ENCODE peak calls at places on chromosomes 11 and 22, in seven cellular contexts. O is AG08396, C is AG04450, M is upper lobe of right lung, R is transverse colon, G is cardiac muscle cell, Q is HT-29. U is an unnamed sample.

GRCh38 chr11:61460474-61460881 is 30.6 kb downstream of the SDHAF2 start:
- DNase-seq in O (no peak), M (no peak), C (no peak), R (no peak), Q (no peak), G (peak), U (no peak)

GRCh38 chr22:29394931-29395581 is 6.7 kb upstream of the AP1B1 start:
- DNase-seq in C (peak), Q (peak), M (peak), O (peak), R (peak), G (peak), U (peak)

GRCh38 chr11:76219243-76219642 is 12.9 kb upstream of the WNT11 start:
- DNase-seq in C (no peak), M (no peak), Q (no peak), R (no peak), G (no peak), O (no peak), U (no peak)

GRCh38 chr11:20444537-20444936 is 57.0 kb downstream of the PRMT3 start:
- DNase-seq in R (no peak), Q (no peak), C (no peak), M (no peak), O (no peak), G (no peak), U (no peak)

GRCh38 chr22:20779813-20780148 is 5.9 kb downstream of the SERPIND1 start:
- DNase-seq in G (peak), M (no peak), C (peak), O (no peak), Q (peak), R (no peak), U (no peak)

GRCh38 chr11:20118209-20118608 is 42.1 kb downstream of the DBX1 start:
- DNase-seq in Q (no peak), M (no peak), R (no peak), O (no peak), C (no peak), G (no peak), U (no peak)

GRCh38 chr11:120326228-120326627 is 1.1 kb downstream of the TLCD5 start:
- DNase-seq in R (no peak), G (peak), O (peak), M (no peak), Q (no peak), C (no peak), U (no peak)

GRCh38 chr11:11382858-11383532 is 29.9 kb upstream of the CSNK2A3 start:
- DNase-seq in G (no peak), C (no peak), M (no peak), O (no peak), R (no peak), Q (no peak), U (no peak)

GRCh38 chr11:60771879-60772525 is 13.1 kb upstream of the MS4A10 start:
- DNase-seq in R (no peak), C (no peak), O (no peak), Q (no peak), M (peak), G (no peak), U (no peak)

GRCh38 chr11:64741393-64742086 is 2.4 kb downstream of the RASGRP2 start:
- DNase-seq in G (no peak), C (no peak), M (no peak), R (no peak), Q (no peak), O (no peak), U (no peak)

GRCh38 chr11:116513278-116513823 is 259.4 kb downstream of the BUD13 start:
- DNase-seq in O (no peak), M (no peak), G (no peak), Q (no peak), R (no peak), C (no peak), U (no peak)

GRCh38 chr11:118448294-118448693 is 12.0 kb downstream of the KMT2A start:
- DNase-seq in R (no peak), Q (no peak), G (peak), C (no peak), M (no peak), O (no peak), U (no peak)

GRCh38 chr11:39678996-39679395 is 1780.5 kb downstream of the LRRC4C start:
- DNase-seq in G (no peak), C (no peak), R (no peak), O (no peak), M (no peak), Q (no peak), U (no peak)

GRCh38 chr11:45314900-45315299 is 28.8 kb upstream of the SYT13 start:
- DNase-seq in R (no peak), C (no peak), G (no peak), O (no peak), M (no peak), Q (no peak), U (no peak)

GRCh38 chr11:118241191-118242098 is 10.7 kb downstream of the MPZL3 start:
- DNase-seq in M (no peak), R (peak), C (no peak), O (no peak), Q (peak), G (peak), U (peak)

GRCh38 chr11:6320411-6321207 is at the start of gene CAVIN3:
- DNase-seq in R (peak), Q (no peak), M (peak), C (peak), O (peak), G (peak), U (no peak)

GRCh38 chr11:83827520-83827919 is 541.4 kb upstream of the CCDC90B start:
- DNase-seq in G (no peak), O (peak), C (no peak), Q (no peak), M (no peak), R (no peak), U (no peak)

GRCh38 chr11:62931501-62932278 is 10.5 kb upstream of the CHRM1 start:
- DNase-seq in M (no peak), C (no peak), Q (no peak), G (no peak), R (no peak), O (no peak), U (no peak)

GRCh38 chr22:41782751-41783150 is 17.7 kb upstream of the CCDC134 start:
- DNase-seq in G (no peak), M (no peak), Q (no peak), R (no peak), O (no peak), C (no peak), U (no peak)

GRCh38 chr11:61041755-61042518 is 60.4 kb upstream of the CD5 start:
- DNase-seq in C (no peak), M (no peak), O (no peak), Q (no peak), R (peak), G (peak), U (peak)

GRCh38 chr11:108871152-108871551 is 206.3 kb downstream of the DDX10 start:
- DNase-seq in C (peak), Q (peak), O (peak), G (peak), M (no peak), R (no peak), U (no peak)

GRCh38 chr11:106278391-106278790 is 200.9 kb downstream of the AASDHPPT start:
- DNase-seq in C (no peak), R (no peak), G (peak), Q (no peak), M (no peak), O (no peak), U (no peak)